ENCODE peak calls at places on chromosomes 12 and 14, in ten cellular contexts. E, L, T, O, K, U, J, G, Q and A are unnamed samples.

GRCh38 chr14:37903561-37904191 is 304.0 kb upstream of the SSTR1 start:
- DNase-seq in G (peak; percentile 58), E (peak; percentile 44), Q (peak; percentile 59), L (no peak), J (peak; percentile 63), K (peak; percentile 60), O (peak; percentile 68), T (peak; percentile 83), U (peak; percentile 73), A (peak; percentile 74)

GRCh38 chr14:49553106-49553505 is 33.1 kb downstream of the RPS29 start:
- DNase-seq in U (no peak), Q (no peak), O (no peak), K (no peak), J (no peak), E (no peak), G (no peak), T (no peak), L (no peak), A (no peak)

GRCh38 chr14:45810152-45810872 is 557.3 kb upstream of the MIS18BP1 start:
- DNase-seq in E (no peak), J (no peak), K (no peak), Q (no peak), O (peak; percentile 31), T (peak; percentile 9), G (peak; percentile 49), L (no peak), U (no peak), A (no peak)

GRCh38 chr12:123107926-123108681 is 42.8 kb downstream of the PITPNM2 start:
- DNase-seq in J (no peak), O (no peak), K (no peak), Q (no peak), E (no peak), G (no peak), L (no peak), T (no peak), U (no peak), A (no peak)

GRCh38 chr12:30613119-30613830 is 82.4 kb downstream of the IPO8 start:
- DNase-seq in Q (peak; percentile 58), K (peak; percentile 30), L (no peak), T (no peak), G (no peak), U (peak; percentile 75), J (peak; percentile 4), E (no peak), O (peak; percentile 40), A (peak; percentile 10)

GRCh38 chr12:3885179-3886094 is 12.2 kb upstream of the PARP11 start:
- DNase-seq in O (peak; percentile 70), G (peak; percentile 66), E (peak; percentile 18), L (no peak), U (peak; percentile 72), K (peak; percentile 55), J (peak; percentile 41), T (peak; percentile 40), Q (peak; percentile 48), A (peak; percentile 72)

GRCh38 chr12:1702708-1703107 is 11.8 kb downstream of the ADIPOR2 start:
- DNase-seq in J (no peak), L (no peak), U (peak; percentile 29), Q (peak; percentile 26), O (no peak), G (no peak), E (no peak), T (no peak), K (no peak), A (no peak)

GRCh38 chr12:55955800-55956508 is 9.9 kb downstream of the PMEL start:
- DNase-seq in T (peak; percentile 95), E (no peak), L (no peak), J (peak; percentile 44), K (peak; percentile 46), G (peak; percentile 89), U (peak; percentile 71), Q (peak; percentile 76), O (no peak), A (peak; percentile 82)

GRCh38 chr12:95396849-95397498 is 77.0 kb upstream of the METAP2 start:
- DNase-seq in O (no peak), K (peak; percentile 19), G (peak; percentile 14), E (no peak), J (peak; percentile 78), U (peak; percentile 79), T (peak; percentile 78), L (no peak), Q (peak; percentile 68), A (peak; percentile 62)

GRCh38 chr14:93977790-93978581 is 1.6 kb upstream of the ASB2 start:
- DNase-seq in K (no peak), L (no peak), G (no peak), O (no peak), E (no peak), U (no peak), Q (no peak), T (no peak), J (no peak), A (no peak)

GRCh38 chr12:3092770-3093169 is 15.6 kb downstream of the TSPAN9 start:
- DNase-seq in E (no peak), K (no peak), Q (no peak), O (no peak), G (no peak), U (no peak), T (no peak), J (no peak), L (no peak), A (no peak)

GRCh38 chr12:96902076-96902475 is 5.0 kb upstream of the NEDD1 start:
- DNase-seq in U (peak; percentile 29), K (no peak), G (no peak), L (no peak), T (no peak), O (no peak), E (no peak), J (no peak), Q (no peak), A (peak; percentile 13)

GRCh38 chr12:100716658-100716948 is 78.0 kb upstream of the ANO4 start:
- DNase-seq in J (no peak), G (peak; percentile 85), T (no peak), K (peak; percentile 3), Q (no peak), L (no peak), U (peak; percentile 9), O (peak; percentile 66), E (no peak), A (peak; percentile 3)
- H3K4me3 ChIP-seq in J (peak overlapping the region; percentile 59), G (peak overlapping the region; percentile 81), T (no peak overlapping the region), K (peak overlapping the region; percentile 40), Q (peak overlapping the region; percentile 33), L (no peak overlapping the region), U (peak overlapping the region; percentile 55), O (peak overlapping the region; percentile 56), E (peak overlapping the region; percentile 43), A (peak overlapping the region; percentile 47)

GRCh38 chr12:65074932-65075331 is 46.2 kb downstream of the WIF1 start:
- DNase-seq in L (no peak), E (no peak), T (peak; percentile 27), J (no peak), U (no peak), Q (no peak), O (no peak), G (peak; percentile 57), K (no peak), A (no peak)
- TF ChIP-seq CTCF in L (no peak), E (no peak), T (peak; percentile 46), J (no peak), U (no peak), Q (no peak), O (peak; percentile 13), G (peak; percentile 68), K (no peak), A (no peak)

DNA sequence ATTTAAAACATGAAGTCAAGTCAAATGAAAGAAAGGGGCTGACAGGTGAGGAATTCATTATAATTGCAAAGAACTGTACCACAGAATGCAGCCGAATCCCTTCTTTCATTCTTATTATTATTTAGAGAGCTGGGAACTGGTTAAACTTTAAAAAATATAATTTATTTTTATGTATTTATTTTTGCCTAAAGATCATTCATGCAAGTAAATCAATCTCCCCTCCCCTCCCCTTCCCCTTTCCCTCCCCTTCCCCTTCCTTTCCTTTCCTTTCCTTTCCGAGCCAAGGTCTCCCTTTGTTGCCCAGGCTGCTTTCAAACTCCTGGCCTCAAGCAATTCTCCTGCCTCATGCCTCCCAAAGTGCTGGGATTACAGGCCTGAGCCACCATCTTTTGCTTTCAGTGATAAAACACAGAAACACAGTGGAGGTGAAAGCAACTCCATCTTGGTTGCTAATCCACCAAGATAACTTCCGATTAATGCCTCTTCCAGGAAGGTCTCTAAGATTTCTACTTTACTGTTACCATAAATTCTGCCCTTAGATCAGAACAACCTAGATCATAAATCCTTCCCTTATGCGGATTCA is 6.0 kb upstream of the UBC start:
- DNase-seq in Q (no peak), E (no peak), L (no peak), K (no peak), T (no peak), J (no peak), G (peak; percentile 68), U (no peak), O (peak; percentile 36), A (no peak)
- H3K4me3 ChIP-seq in Q (no peak overlapping the region), E (no peak overlapping the region), L (no peak overlapping the region), K (no peak overlapping the region), T (peak overlapping the region; percentile 31), J (no peak overlapping the region), G (peak overlapping the region; percentile 78), U (no peak overlapping the region), O (peak overlapping the region; percentile 34), A (no peak overlapping the region)

DNA sequence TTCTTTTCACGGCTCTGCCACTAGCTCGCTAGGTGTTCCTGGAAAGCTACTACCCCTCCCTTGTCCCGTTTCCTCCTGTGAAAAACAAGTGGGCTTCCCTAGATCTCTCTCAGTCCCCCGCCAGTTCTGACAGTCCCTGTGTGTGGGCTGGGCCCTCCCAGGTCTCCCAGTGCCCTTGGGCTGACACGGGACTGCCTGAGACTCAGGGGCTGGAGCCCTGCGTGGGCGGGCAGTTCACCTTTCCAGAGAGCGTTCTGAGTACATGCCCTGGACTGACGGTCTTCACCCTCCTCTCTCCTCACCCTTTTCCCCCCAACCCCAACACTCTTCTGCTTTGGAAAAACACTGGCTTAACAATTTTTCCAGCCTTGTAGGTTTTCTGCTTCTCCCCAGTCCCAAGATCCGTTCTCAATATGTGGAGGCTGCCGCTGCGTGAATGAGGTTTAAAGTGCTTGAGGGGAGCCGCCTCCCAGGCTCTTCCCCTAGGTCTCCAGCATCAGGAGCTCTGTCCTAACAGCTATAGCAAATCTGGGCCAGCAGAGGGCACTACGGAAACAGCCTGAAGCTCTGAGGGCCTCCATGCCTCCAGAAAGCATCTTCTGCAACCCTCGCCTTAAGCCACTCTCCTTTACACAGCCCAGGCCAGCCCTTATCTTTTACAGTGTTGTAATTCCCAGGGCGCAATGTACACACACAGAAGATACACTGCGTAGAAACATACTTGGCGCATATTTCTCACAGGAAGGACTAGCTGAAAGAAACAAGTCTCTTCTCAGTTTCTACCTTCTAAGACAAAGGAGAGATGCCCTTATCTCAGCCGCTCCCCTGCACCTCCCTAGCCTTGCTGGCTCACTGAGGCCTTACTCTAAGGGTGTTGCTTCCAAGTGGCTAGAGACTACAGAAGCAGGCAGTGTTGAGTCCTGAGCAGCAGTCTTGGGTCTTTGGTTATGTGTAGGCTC is 10.4 kb upstream of the DCD start:
- DNase-seq in K (no peak), J (peak; percentile 15), L (no peak), G (peak; percentile 98), E (no peak), T (peak; percentile 60), O (peak; percentile 73), U (peak; percentile 57), Q (peak; percentile 6), A (peak; percentile 40)
- TF ChIP-seq CTCF in K (peak; percentile 55), J (peak; percentile 63), L (peak; percentile 8), G (peak; percentile 89), E (peak; percentile 42), T (peak; percentile 68), O (peak; percentile 71), U (peak; percentile 65), Q (peak; percentile 41), A (peak; percentile 51)